ENCODE peak calls at places on chromosomes 13 and 19, in four cellular contexts. N is WTC11, C is K562, L is HepG2. S is an unnamed sample.

GRCh38 chr13:114043421-114044053 is 69.7 kb upstream of the C13orf46 start:
- DNase-seq in L (peak; percentile 52), C (no peak), N (no peak), S (no peak)

GRCh38 chr13:67140006-67140405 is 90.1 kb downstream of the PCDH9 start:
- DNase-seq in N (no peak), C (no peak), L (no peak), S (no peak)

GRCh38 chr13:58843567-58843966 is 1212.0 kb downstream of the PCDH17 start:
- DNase-seq in L (peak; percentile 1), C (no peak), N (no peak), S (no peak)

GRCh38 chr19:31338069-31338767 is 11.0 kb downstream of the TSHZ3 start:
- DNase-seq in C (peak; percentile 32), L (peak; percentile 18), N (peak; percentile 79), S (no peak)

GRCh38 chr13:43036386-43037220 is 13.2 kb downstream of the DNAJC15 start:
- DNase-seq in L (no peak), N (no peak), C (no peak), S (no peak)

GRCh38 chr19:39518975-39519374 is 4.0 kb downstream of the SELENOV start:
- DNase-seq in L (no peak), C (peak; percentile 56), N (no peak), S (no peak)

GRCh38 chr19:29511768-29512167 is 14.0 kb upstream of the VSTM2B start:
- DNase-seq in L (no peak), C (no peak), N (no peak), S (no peak)

GRCh38 chr19:55484571-55485438 is at the start of gene NAT14:
- DNase-seq in L (peak; percentile 39), C (peak; percentile 83), N (peak; percentile 89), S (no peak)

GRCh38 chr13:45370922-45371406 is 30.0 kb upstream of the TPT1 start:
- DNase-seq in L (no peak), C (peak; percentile 66), N (peak; percentile 90), S (no peak)

GRCh38 chr19:40862785-40863184 is 12.5 kb upstream of the CYP2A6 start:
- DNase-seq in N (no peak), C (peak; percentile 16), L (no peak), S (no peak)

GRCh38 chr13:25977671-25978070 is 74.1 kb downstream of the SHISA2 start:
- DNase-seq in N (no peak), L (no peak), C (no peak), S (no peak)

GRCh38 chr13:36190771-36191170 is 23.6 kb downstream of the SOHLH2 start:
- DNase-seq in L (no peak), C (no peak), N (no peak), S (no peak)

GRCh38 chr19:8396563-8397203 is 6.5 kb downstream of the RAB11B start:
- DNase-seq in N (peak; percentile 85), L (peak; percentile 35), C (peak; percentile 91), S (peak; percentile 55)

GRCh38 chr13:81493144-81493543 is 1152.2 kb upstream of the SPRY2 start:
- DNase-seq in C (no peak), N (no peak), L (peak; percentile 29), S (peak; percentile 3)

GRCh38 chr19:2495130-2495641 is 19.3 kb downstream of the GADD45B start:
- DNase-seq in N (no peak), L (no peak), C (no peak), S (no peak)

GRCh38 chr19:33217881-33218280 is 7.8 kb downstream of the SLC7A10 start:
- DNase-seq in C (no peak), L (no peak), N (no peak), S (no peak)

GRCh38 chr13:20247403-20247802 is 15.3 kb upstream of the GJB6 start:
- DNase-seq in N (no peak), L (no peak), C (no peak), S (no peak)

GRCh38 chr19:6997679-6998445 is 23.4 kb downstream of the MBD3L2B start:
- DNase-seq in L (no peak), N (no peak), C (no peak), S (no peak)

GRCh38 chr13:49190901-49191300 is 29.2 kb upstream of the MLNR start:
- DNase-seq in L (no peak), N (no peak), C (no peak), S (no peak)

GRCh38 chr13:104098421-104098820 is 1032.2 kb upstream of the SLC10A2 start:
- DNase-seq in N (no peak), C (no peak), L (no peak), S (no peak)

GRCh38 chr13:101416181-101417042 is at the start of gene NALCN:
- DNase-seq in L (no peak), C (no peak), N (peak; percentile 34), S (no peak)

GRCh38 chr13:73754241-73754640 is 380.0 kb downstream of the KLF12 start:
- DNase-seq in L (no peak), N (no peak), C (no peak), S (no peak)

GRCh38 chr13:33721719-33722118 is 96.2 kb upstream of the RFC3 start:
- DNase-seq in C (no peak), N (no peak), L (no peak), S (no peak)

GRCh38 chr19:55642153-55643002 is 1.1 kb upstream of the ZNF581 start:
- DNase-seq in N (peak; percentile 36), L (no peak), C (peak; percentile 53), S (no peak)

GRCh38 chr13:19713186-19713965 is 69.4 kb downstream of the PSPC1 start:
- DNase-seq in N (no peak), C (peak; percentile 50), L (no peak), S (peak; percentile 13)

GRCh38 chr19:38650911-38651584 is 3.6 kb downstream of the ACTN4 start:
- DNase-seq in C (no peak), L (no peak), N (no peak), S (no peak)

DNA sequence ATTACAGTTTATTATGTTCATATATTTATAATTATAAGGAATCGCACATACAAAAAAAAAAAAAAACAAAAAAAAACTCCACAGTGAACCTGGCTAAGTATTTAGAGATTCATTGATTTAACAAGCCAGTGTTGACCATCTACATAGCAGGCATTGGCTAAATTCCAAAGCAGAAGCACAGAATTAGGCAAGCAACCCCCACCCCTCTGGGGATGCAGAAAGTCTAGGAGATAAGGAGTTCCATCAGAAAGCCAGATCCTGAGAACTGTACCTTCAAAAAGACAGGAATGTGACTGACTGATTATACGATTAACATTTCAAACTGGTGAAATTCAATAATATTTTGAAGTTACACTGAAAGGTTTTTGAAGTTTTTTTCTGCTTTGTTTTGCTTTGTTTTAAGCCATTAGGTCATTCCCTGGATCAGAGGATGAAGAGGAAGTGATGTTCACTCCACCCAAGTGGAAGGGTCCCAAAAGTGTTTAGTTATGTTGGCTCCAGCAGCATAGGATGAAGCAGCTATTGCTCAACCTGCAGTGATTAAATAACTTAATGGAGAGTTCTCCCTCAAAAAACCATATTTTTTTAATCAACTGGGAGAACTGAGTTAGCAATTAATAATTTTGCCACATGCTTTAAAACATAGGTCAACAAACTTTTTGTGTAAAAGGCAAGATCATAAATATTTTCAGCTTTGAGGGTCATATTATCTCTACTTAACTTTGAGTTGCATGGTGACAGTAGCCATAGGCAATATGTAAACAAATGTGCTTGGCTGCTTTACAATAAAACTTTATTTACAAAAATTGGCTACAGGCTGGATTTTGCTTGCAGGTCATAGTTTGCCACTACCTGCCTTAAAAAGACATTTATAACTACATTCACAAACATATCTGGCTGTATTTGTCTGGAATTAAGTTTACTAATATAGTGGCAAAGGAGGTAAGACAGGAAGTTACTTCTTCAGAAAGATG is 49.6 kb downstream of the DOCK9 start:
- DNase-seq in N (no peak), L (peak; percentile 12), C (peak; percentile 12), S (no peak)
- TF ChIP-seq CBFB in N (no peak), L (no peak), C (no peak), S (no peak)

GRCh38 chr19:35112995-35113693 is 2.5 kb upstream of the FXYD3 start:
- DNase-seq in L (peak; percentile 17), N (peak; percentile 56), C (no peak), S (no peak)

GRCh38 chr19:35117017-35117570 is 1.5 kb downstream of the FXYD3 start:
- DNase-seq in L (no peak), C (no peak), N (no peak), S (no peak)

GRCh38 chr19:35116085-35116801 is 620 bp downstream of the FXYD3 start:
- DNase-seq in L (no peak), N (no peak), C (peak; percentile 34), S (no peak)

GRCh38 chr19:35115538-35115951 is at the start of gene FXYD3:
- DNase-seq in N (no peak), L (no peak), C (no peak), S (no peak)

DNA sequence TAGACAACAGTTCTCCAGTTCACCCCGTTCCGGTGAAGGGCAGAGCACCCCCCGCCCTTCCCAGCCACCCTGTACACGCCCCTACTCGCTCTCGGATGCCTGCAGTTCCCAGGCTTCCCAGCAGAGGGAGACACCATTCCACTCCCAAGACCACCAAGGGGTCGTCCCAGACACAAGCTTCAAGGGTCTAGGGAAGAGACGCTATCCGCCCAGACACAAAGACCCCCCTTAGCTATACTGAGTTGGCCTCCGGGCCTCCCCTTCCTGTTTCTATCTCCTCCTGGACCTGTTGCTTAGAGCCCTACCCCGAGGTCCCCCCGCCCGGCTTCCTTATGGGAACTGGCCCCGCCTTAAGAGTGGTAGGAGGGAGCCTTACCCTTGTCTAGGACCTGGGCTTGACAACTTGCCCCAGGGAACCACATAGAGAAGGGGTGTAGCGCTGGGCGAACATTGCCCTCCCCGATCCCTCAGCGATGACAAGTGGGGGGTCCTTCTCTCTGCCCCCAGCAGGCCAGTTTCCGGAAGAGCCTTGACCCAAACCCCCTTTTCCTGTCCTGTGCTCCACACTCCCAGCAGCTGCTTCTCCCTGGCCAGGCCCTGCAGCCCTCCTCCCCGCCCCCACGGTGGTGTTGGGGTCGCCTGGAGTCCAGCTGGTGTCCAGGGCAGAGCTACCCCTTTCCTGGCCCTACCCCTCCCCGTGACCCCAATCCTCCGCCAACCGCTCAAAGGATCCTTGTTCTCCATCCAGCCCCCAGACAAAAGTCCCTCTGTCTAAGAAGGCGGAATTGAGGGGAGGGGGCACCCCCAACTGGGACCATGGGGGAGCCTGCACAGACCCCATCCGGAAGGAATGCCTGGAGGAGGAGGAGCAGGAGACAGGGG is 726 bp upstream of the FXYD3 start:
- DNase-seq in L (peak; percentile 43), C (peak; percentile 81), N (peak; percentile 92), S (no peak)
- TF ChIP-seq CBFB in L (no peak), C (no peak), N (no peak), S (no peak)

GRCh38 chr13:51920786-51921185 is 59.0 kb downstream of the CCDC70 start:
- DNase-seq in N (no peak), L (no peak), C (no peak), S (no peak)

GRCh38 chr13:51923983-51924539 is 62.3 kb downstream of the CCDC70 start:
- DNase-seq in C (peak; percentile 53), L (peak; percentile 44), N (peak; percentile 46), S (no peak)

GRCh38 chr13:51921790-51922740 is 60.3 kb downstream of the CCDC70 start:
- DNase-seq in N (no peak), C (peak; percentile 89), L (no peak), S (no peak)

GRCh38 chr13:51924756-51925544 is 63.2 kb downstream of the CCDC70 start:
- DNase-seq in C (no peak), L (no peak), N (no peak), S (no peak)

GRCh38 chr13:51922771-51923480 is 61.2 kb downstream of the CCDC70 start:
- DNase-seq in L (no peak), N (no peak), C (no peak), S (no peak)
- TF ChIP-seq CBFB in L (no peak), N (no peak), C (no peak), S (no peak)

DNA sequence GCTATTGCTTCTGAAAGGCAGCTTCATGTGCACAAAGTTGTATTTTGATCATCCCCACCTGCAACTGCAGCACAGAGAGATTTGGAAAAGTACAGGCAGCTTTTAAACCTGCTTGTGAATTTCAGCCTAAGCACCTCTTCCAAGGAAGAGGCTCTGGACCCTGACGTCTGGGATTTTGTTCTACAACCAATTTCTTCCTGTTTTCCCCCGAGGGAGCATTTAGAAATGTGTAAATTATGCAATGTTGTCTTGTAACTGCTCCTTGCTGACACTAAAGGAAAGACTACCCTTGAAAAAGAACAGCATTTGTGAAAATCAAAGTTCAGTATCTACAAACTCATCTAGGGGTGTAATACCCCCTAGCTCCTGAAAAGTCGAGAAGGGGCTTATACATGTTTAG is 15.4 kb downstream of the MED26 start:
- DNase-seq in N (no peak), C (no peak), L (no peak), S (no peak)
- TF ChIP-seq CBFB in N (no peak), C (no peak), L (no peak), S (no peak)